ENCODE peak calls at places on chromosomes 3 and 15, in four cellular contexts. Y is pancreas, X is body of pancreas, R is cardiac muscle cell. P is an unnamed sample. For H3K4me1 and H3K36me3, the result is how much of the 10 kb centered on the place peaks cover.

GRCh38 chr3:101009386-101009785 is 16.2 kb upstream of the ABI3BP start:
- DNase-seq in Y (no peak), X (no peak), R (no peak), P (no peak)

GRCh38 chr15:51162865-51163762 is 68.4 kb upstream of the TNFAIP8L3 start:
- DNase-seq in Y (peak), X (peak), R (peak), P (peak)

GRCh38 chr15:86040360-86041095 is 39.1 kb upstream of the AGBL1 start:
- DNase-seq in Y (no peak), X (no peak), R (no peak), P (no peak)

GRCh38 chr3:182760576-182761164 is 32.6 kb upstream of the ATP11B start:
- DNase-seq in Y (peak), X (peak), R (peak), P (peak)

GRCh38 chr3:124620600-124621063 is 109.6 kb upstream of the UMPS start:
- DNase-seq in Y (peak), X (peak), R (peak), P (peak)

GRCh38 chr15:70164910-70165791 is 67.4 kb upstream of the TLE3 start:
- DNase-seq in Y (peak), X (peak), R (no peak), P (no peak)

GRCh38 chr3:126551066-126551838 is 7.5 kb downstream of the C3orf22 start:
- DNase-seq in Y (no peak), X (no peak), R (no peak), P (no peak)

GRCh38 chr3:108099679-108100428 is 9.0 kb upstream of the CD47 start:
- DNase-seq in Y (no peak), X (no peak), R (no peak), P (no peak)

GRCh38 chr3:129330413-129330812 is 51.7 kb downstream of the HMCES start:
- DNase-seq in Y (no peak), X (no peak), R (no peak), P (no peak)

GRCh38 chr3:37811625-37812356 is 49.9 kb upstream of the CTDSPL start:
- DNase-seq in Y (no peak), X (no peak), R (no peak), P (no peak)

GRCh38 chr3:66220066-66220465 is 735 bp upstream of the SLC25A26 start:
- DNase-seq in Y (no peak), X (no peak), R (no peak), P (no peak)

GRCh38 chr3:102090646-102091045 is 241.3 kb downstream of the NFKBIZ start:
- DNase-seq in Y (no peak), X (no peak), R (no peak), P (no peak)

GRCh38 chr15:52326758-52327157 is 31.2 kb upstream of the MYO5C start:
- DNase-seq in Y (no peak), X (no peak), R (peak), P (peak)

GRCh38 chr3:173128633-173129032 is 12.4 kb downstream of the SPATA16 start:
- DNase-seq in Y (no peak), X (no peak), R (no peak), P (no peak)

GRCh38 chr15:89088605-89089315 is 504 bp downstream of the ABHD2 start:
- DNase-seq in Y (peak), X (peak), R (peak), P (peak)

GRCh38 chr3:17025594-17026139 is 140.9 kb downstream of the PLCL2 start:
- DNase-seq in Y (no peak), X (no peak), R (no peak), P (no peak)

GRCh38 chr3:29239377-29239776 is 41.5 kb upstream of the RBMS3 start:
- DNase-seq in Y (no peak), X (no peak), R (peak), P (no peak)

GRCh38 chr3:10974131-10974530 is 18.4 kb upstream of the SLC6A1 start:
- DNase-seq in Y (no peak), X (no peak), R (no peak), P (no peak)

GRCh38 chr15:100284701-100285100 is 57.1 kb downstream of the ADAMTS17 start:
- DNase-seq in Y (peak), X (peak), R (peak), P (peak)

GRCh38 chr15:81434882-81435281 is 60.9 kb upstream of the TMC3 start:
- DNase-seq in Y (no peak), X (no peak), R (no peak), P (no peak)

GRCh38 chr3:54358969-54359648 is 236.8 kb downstream of the CACNA2D3 start:
- DNase-seq in Y (no peak), X (no peak), R (no peak), P (no peak)

DNA sequence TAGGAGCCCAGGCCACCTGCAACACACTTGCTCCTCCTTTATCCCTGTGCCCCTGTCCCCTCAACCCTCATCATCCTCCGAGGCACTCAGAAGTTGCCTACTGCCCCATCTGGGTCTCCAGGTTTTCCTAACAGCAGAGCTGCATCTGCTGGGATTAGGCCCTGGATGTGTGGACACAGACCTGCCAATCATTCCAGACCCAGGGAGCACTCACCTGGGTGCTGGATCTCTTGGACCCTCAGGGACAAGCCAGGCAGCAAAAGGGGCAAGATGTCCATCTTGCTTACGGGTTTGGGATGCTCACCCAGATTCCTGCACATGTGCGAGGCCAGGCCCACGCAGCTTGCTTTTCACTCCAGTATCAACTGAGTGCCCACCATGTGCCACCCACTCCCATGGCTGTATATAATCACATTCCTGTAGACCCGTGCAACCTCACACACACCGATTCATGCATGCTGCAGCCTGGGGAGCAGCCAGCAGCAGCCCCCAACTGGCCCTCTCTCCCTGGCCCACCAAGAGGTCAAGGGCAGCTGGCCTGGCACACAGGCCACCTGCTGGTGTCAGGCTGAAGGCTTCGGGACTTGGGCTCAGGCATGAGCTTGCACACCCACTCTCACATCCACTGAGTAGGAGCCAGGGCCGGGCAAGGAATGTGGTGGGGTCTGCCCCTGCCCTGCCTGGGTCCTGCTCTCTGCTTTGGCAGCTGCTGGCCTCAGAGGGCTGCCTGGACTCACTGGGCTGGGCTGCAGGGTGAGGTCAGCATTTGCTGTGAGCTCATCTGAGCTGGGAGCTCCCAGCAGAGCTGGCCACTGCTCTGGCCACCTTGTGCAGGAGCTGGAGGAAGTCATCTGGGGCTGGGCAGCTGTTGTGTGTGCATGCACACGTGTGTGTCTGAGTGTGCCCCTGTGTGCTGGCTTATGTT is 14.9 kb downstream of the PRKCD start:
- DNase-seq in Y (no peak), X (no peak), R (no peak), P (no peak)
- H3K4me1 ChIP-seq in Y (under half), X (under half), R (under half), P (under half)

GRCh38 chr15:42182328-42182901 is 25.7 kb downstream of the VPS39 start:
- DNase-seq in Y (no peak), X (no peak), R (no peak), P (no peak)
- H3K36me3 ChIP-seq in Y (under half), X (under half), R (half or more), P (under half)

GRCh38 chr15:60510006-60510405 is 31.1 kb upstream of the ICE2 start:
- DNase-seq in Y (no peak), X (no peak), R (no peak), P (no peak)

GRCh38 chr15:60508442-60508841 is 29.5 kb upstream of the ICE2 start:
- DNase-seq in Y (no peak), X (no peak), R (no peak), P (no peak)

GRCh38 chr15:60509470-60509869 is 30.5 kb upstream of the ICE2 start:
- DNase-seq in Y (no peak), X (no peak), R (no peak), P (no peak)

GRCh38 chr15:60511351-60512157 is 32.6 kb upstream of the ICE2 start:
- DNase-seq in Y (no peak), X (no peak), R (peak), P (no peak)

GRCh38 chr15:60507596-60508424 is 28.9 kb upstream of the ICE2 start:
- DNase-seq in Y (no peak), X (peak), R (peak), P (peak)
- H3K4me1 ChIP-seq in Y (under half), X (under half), R (under half), P (under half)

GRCh38 chr3:183790700-183791099 is 34.7 kb downstream of the MAP6D1 start:
- DNase-seq in Y (no peak), X (no peak), R (no peak), P (no peak)

GRCh38 chr3:183800221-183800863 is 25.0 kb downstream of the MAP6D1 start:
- DNase-seq in Y (no peak), X (no peak), R (no peak), P (no peak)

GRCh38 chr3:183799471-183799870 is 25.9 kb downstream of the MAP6D1 start:
- DNase-seq in Y (no peak), X (no peak), R (no peak), P (no peak)

DNA sequence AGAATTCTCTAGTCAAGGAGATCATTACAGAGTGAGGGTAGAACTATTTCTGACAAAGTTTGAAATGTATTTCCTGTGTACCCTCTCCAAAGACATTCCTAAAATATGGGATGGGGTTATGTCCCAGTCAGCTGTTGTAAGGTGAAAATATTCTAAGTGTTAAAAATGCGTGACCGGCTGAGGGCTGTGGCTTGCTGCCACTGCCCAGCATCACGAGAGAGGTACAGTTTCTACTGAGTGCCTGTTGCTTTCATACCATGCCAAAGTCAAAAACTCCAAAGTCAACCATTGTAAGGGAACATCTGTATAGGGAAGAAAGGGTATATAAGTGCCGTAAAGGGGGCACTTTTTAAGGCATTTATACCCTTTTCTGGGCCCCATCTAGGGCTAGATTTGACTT is 30.9 kb downstream of the MAP6D1 start:
- DNase-seq in Y (no peak), X (no peak), R (no peak), P (no peak)
- H3K36me3 ChIP-seq in Y (under half), X (under half), R (under half), P (under half)

DNA sequence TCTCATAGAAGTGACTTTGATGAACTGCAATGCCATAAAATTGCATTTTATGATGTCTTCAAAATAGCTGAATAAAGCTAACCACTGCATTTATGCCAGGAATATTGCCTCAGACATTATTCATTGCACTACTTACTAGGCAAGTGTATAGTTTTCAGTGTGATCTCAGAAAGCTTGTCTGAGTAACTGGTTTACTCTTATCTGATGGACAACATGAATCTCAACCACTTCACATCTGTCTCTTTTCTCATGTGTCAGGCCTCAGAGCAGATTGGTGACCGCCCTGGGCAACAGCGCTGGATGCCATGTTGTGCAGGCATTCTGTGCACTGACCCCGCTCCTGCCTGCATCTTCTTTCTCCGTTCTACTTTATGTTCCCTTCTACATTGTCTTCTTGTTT is 119.3 kb upstream of the SLC2A2 start:
- DNase-seq in Y (no peak), X (no peak), R (no peak), P (no peak)
- H3K4me1 ChIP-seq in Y (under half), X (under half), R (under half), P (under half)

GRCh38 chr3:73405853-73406252 is 218.9 kb downstream of the PDZRN3 start:
- DNase-seq in Y (no peak), X (no peak), R (peak), P (no peak)
- H3K36me3 ChIP-seq in Y (under half), X (under half), R (under half), P (under half)